ENCODE peak calls at places on chromosomes 7 and 10, in eight cellular contexts. One of them, this sample, is unnamed.
A peak's percentile ranks its signal among the peaks of the same experiment; 100 is the strongest.

GRCh38 chr7:86116-86515 is 106.3 kb upstream of the FAM20C start:
- DNase-seq in dorsolateral prefrontal cortex: no peak
- DNase-seq in heart left ventricle: no peak
- DNase-seq in lower leg skin: peak; percentile 69
- DNase-seq in PC-9: no peak
- DNase-seq in AG10803: no peak
- DNase-seq in fibroblast of the aortic adventitia: no peak
- DNase-seq in foreskin keratinocyte: no peak
- DNase-seq in this sample: no peak

GRCh38 chr10:91409069-91409868 is 875 bp upstream of the HECTD2 start:
- DNase-seq in dorsolateral prefrontal cortex: peak; percentile 64
- DNase-seq in heart left ventricle: peak; percentile 92
- DNase-seq in lower leg skin: peak; percentile 96
- DNase-seq in PC-9: peak; percentile 60
- DNase-seq in AG10803: peak; percentile 91
- DNase-seq in fibroblast of the aortic adventitia: peak; percentile 88
- DNase-seq in foreskin keratinocyte: peak; percentile 42
- DNase-seq in this sample: peak; percentile 71

GRCh38 chr10:103968441-103969391 is 1.8 kb downstream of the SLK start:
- DNase-seq in dorsolateral prefrontal cortex: no peak
- DNase-seq in heart left ventricle: no peak
- DNase-seq in lower leg skin: no peak
- DNase-seq in PC-9: no peak
- DNase-seq in AG10803: no peak
- DNase-seq in fibroblast of the aortic adventitia: peak; percentile 23
- DNase-seq in foreskin keratinocyte: no peak
- DNase-seq in this sample: no peak

GRCh38 chr10:18607503-18607902 is 43.9 kb downstream of the NSUN6 start:
- DNase-seq in dorsolateral prefrontal cortex: no peak
- DNase-seq in heart left ventricle: peak; percentile 38
- DNase-seq in lower leg skin: no peak
- DNase-seq in PC-9: peak; percentile 46
- DNase-seq in AG10803: peak; percentile 83
- DNase-seq in fibroblast of the aortic adventitia: peak; percentile 93
- DNase-seq in foreskin keratinocyte: peak; percentile 29
- DNase-seq in this sample: peak; percentile 71

GRCh38 chr7:80499350-80499955 is 12.4 kb downstream of the GNAT3 start:
- DNase-seq in dorsolateral prefrontal cortex: no peak
- DNase-seq in heart left ventricle: peak; percentile 37
- DNase-seq in lower leg skin: peak; percentile 87
- DNase-seq in PC-9: peak; percentile 82
- DNase-seq in AG10803: peak; percentile 94
- DNase-seq in fibroblast of the aortic adventitia: peak; percentile 90
- DNase-seq in foreskin keratinocyte: peak; percentile 96
- DNase-seq in this sample: peak; percentile 49

GRCh38 chr7:23349484-23350157 is 50.5 kb downstream of the MALSU1 start:
- DNase-seq in dorsolateral prefrontal cortex: no peak
- DNase-seq in heart left ventricle: no peak
- DNase-seq in lower leg skin: no peak
- DNase-seq in PC-9: no peak
- DNase-seq in AG10803: peak; percentile 63
- DNase-seq in fibroblast of the aortic adventitia: peak; percentile 89
- DNase-seq in foreskin keratinocyte: no peak
- DNase-seq in this sample: peak; percentile 73

GRCh38 chr10:73802276-73802991 is 9.0 kb downstream of the NDST2 start:
- DNase-seq in dorsolateral prefrontal cortex: no peak
- DNase-seq in heart left ventricle: no peak
- DNase-seq in lower leg skin: no peak
- DNase-seq in PC-9: no peak
- DNase-seq in AG10803: no peak
- DNase-seq in fibroblast of the aortic adventitia: no peak
- DNase-seq in foreskin keratinocyte: no peak
- DNase-seq in this sample: no peak

GRCh38 chr10:123266981-123267380 is 112.8 kb downstream of the BUB3 start:
- DNase-seq in dorsolateral prefrontal cortex: no peak
- DNase-seq in heart left ventricle: no peak
- DNase-seq in lower leg skin: no peak
- DNase-seq in PC-9: no peak
- DNase-seq in AG10803: no peak
- DNase-seq in fibroblast of the aortic adventitia: peak; percentile 57
- DNase-seq in foreskin keratinocyte: no peak
- DNase-seq in this sample: no peak

GRCh38 chr7:151782598-151783448 is 94.1 kb downstream of the PRKAG2 start:
- DNase-seq in dorsolateral prefrontal cortex: peak; percentile 44
- DNase-seq in heart left ventricle: peak; percentile 81
- DNase-seq in lower leg skin: peak; percentile 95
- DNase-seq in PC-9: peak; percentile 81
- DNase-seq in AG10803: peak; percentile 30
- DNase-seq in fibroblast of the aortic adventitia: peak; percentile 37
- DNase-seq in foreskin keratinocyte: no peak
- DNase-seq in this sample: peak; percentile 44

GRCh38 chr7:111855842-111856227 is 293.5 kb upstream of the IMMP2L start:
- DNase-seq in dorsolateral prefrontal cortex: peak; percentile 27
- DNase-seq in heart left ventricle: no peak
- DNase-seq in lower leg skin: no peak
- DNase-seq in PC-9: no peak
- DNase-seq in AG10803: peak; percentile 13
- DNase-seq in fibroblast of the aortic adventitia: peak; percentile 59
- DNase-seq in foreskin keratinocyte: no peak
- DNase-seq in this sample: no peak

GRCh38 chr7:116708861-116709260 is 36.9 kb downstream of the MET start:
- DNase-seq in dorsolateral prefrontal cortex: no peak
- DNase-seq in heart left ventricle: no peak
- DNase-seq in lower leg skin: no peak
- DNase-seq in PC-9: no peak
- DNase-seq in AG10803: no peak
- DNase-seq in fibroblast of the aortic adventitia: no peak
- DNase-seq in foreskin keratinocyte: no peak
- DNase-seq in this sample: no peak

GRCh38 chr7:29369909-29370488 is 175.4 kb downstream of the CHN2 start:
- DNase-seq in dorsolateral prefrontal cortex: no peak
- DNase-seq in heart left ventricle: no peak
- DNase-seq in lower leg skin: no peak
- DNase-seq in PC-9: no peak
- DNase-seq in AG10803: no peak
- DNase-seq in fibroblast of the aortic adventitia: peak; percentile 53
- DNase-seq in foreskin keratinocyte: no peak
- DNase-seq in this sample: no peak

GRCh38 chr7:42244828-42245227 is 7.8 kb upstream of the GLI3 start:
- DNase-seq in dorsolateral prefrontal cortex: no peak
- DNase-seq in heart left ventricle: no peak
- DNase-seq in lower leg skin: no peak
- DNase-seq in PC-9: no peak
- DNase-seq in AG10803: peak; percentile 88
- DNase-seq in fibroblast of the aortic adventitia: peak; percentile 86
- DNase-seq in foreskin keratinocyte: no peak
- DNase-seq in this sample: peak; percentile 29

GRCh38 chr10:5975641-5976473 is 1.5 kb downstream of the IL15RA start:
- DNase-seq in dorsolateral prefrontal cortex: no peak
- DNase-seq in heart left ventricle: peak; percentile 50
- DNase-seq in lower leg skin: peak; percentile 90
- DNase-seq in PC-9: no peak
- DNase-seq in AG10803: peak; percentile 54
- DNase-seq in fibroblast of the aortic adventitia: peak; percentile 45
- DNase-seq in foreskin keratinocyte: no peak
- DNase-seq in this sample: peak; percentile 13

GRCh38 chr10:88041243-88042161 is 178.1 kb downstream of the PTEN start:
- DNase-seq in dorsolateral prefrontal cortex: no peak
- DNase-seq in heart left ventricle: no peak
- DNase-seq in lower leg skin: no peak
- DNase-seq in PC-9: no peak
- DNase-seq in AG10803: peak; percentile 63
- DNase-seq in fibroblast of the aortic adventitia: peak; percentile 64
- DNase-seq in foreskin keratinocyte: no peak
- DNase-seq in this sample: no peak

GRCh38 chr10:90964781-90965462 is 44.0 kb upstream of the ANKRD1 start:
- DNase-seq in dorsolateral prefrontal cortex: no peak
- DNase-seq in heart left ventricle: peak; percentile 38
- DNase-seq in lower leg skin: no peak
- DNase-seq in PC-9: no peak
- DNase-seq in AG10803: peak; percentile 33
- DNase-seq in fibroblast of the aortic adventitia: peak; percentile 64
- DNase-seq in foreskin keratinocyte: no peak
- DNase-seq in this sample: no peak

GRCh38 chr7:148148456-148148855 is 442.1 kb upstream of the C7orf33 start:
- DNase-seq in dorsolateral prefrontal cortex: no peak
- DNase-seq in heart left ventricle: no peak
- DNase-seq in lower leg skin: no peak
- DNase-seq in PC-9: no peak
- DNase-seq in AG10803: no peak
- DNase-seq in fibroblast of the aortic adventitia: no peak
- DNase-seq in foreskin keratinocyte: no peak
- DNase-seq in this sample: no peak

GRCh38 chr7:46949270-46949931 is 632.5 kb downstream of the TNS3 start:
- DNase-seq in dorsolateral prefrontal cortex: no peak
- DNase-seq in heart left ventricle: no peak
- DNase-seq in lower leg skin: no peak
- DNase-seq in PC-9: no peak
- DNase-seq in AG10803: no peak
- DNase-seq in fibroblast of the aortic adventitia: no peak
- DNase-seq in foreskin keratinocyte: no peak
- DNase-seq in this sample: no peak

GRCh38 chr10:1715821-1716220 is 21.5 kb downstream of the ADARB2 start:
- DNase-seq in dorsolateral prefrontal cortex: peak; percentile 34
- DNase-seq in heart left ventricle: no peak
- DNase-seq in lower leg skin: no peak
- DNase-seq in PC-9: no peak
- DNase-seq in AG10803: no peak
- DNase-seq in fibroblast of the aortic adventitia: no peak
- DNase-seq in foreskin keratinocyte: peak; percentile 92
- DNase-seq in this sample: peak; percentile 49

GRCh38 chr7:105013818-105014724 is at the start of gene KMT2E:
- DNase-seq in dorsolateral prefrontal cortex: peak; percentile 84
- DNase-seq in heart left ventricle: peak; percentile 94
- DNase-seq in lower leg skin: peak; percentile 98
- DNase-seq in PC-9: peak; percentile 92
- DNase-seq in AG10803: peak; percentile 83
- DNase-seq in fibroblast of the aortic adventitia: peak; percentile 81
- DNase-seq in foreskin keratinocyte: no peak
- DNase-seq in this sample: peak; percentile 69
- TF ChIP-seq CTCF in dorsolateral prefrontal cortex: peak; percentile 15
- TF ChIP-seq CTCF in heart left ventricle: peak; percentile 10
- TF ChIP-seq CTCF in lower leg skin: no peak
- TF ChIP-seq CTCF in PC-9: no peak
- TF ChIP-seq CTCF in AG10803: no peak
- TF ChIP-seq CTCF in fibroblast of the aortic adventitia: no peak
- TF ChIP-seq CTCF in foreskin keratinocyte: no peak
- TF ChIP-seq CTCF in this sample: peak; percentile 5

DNA sequence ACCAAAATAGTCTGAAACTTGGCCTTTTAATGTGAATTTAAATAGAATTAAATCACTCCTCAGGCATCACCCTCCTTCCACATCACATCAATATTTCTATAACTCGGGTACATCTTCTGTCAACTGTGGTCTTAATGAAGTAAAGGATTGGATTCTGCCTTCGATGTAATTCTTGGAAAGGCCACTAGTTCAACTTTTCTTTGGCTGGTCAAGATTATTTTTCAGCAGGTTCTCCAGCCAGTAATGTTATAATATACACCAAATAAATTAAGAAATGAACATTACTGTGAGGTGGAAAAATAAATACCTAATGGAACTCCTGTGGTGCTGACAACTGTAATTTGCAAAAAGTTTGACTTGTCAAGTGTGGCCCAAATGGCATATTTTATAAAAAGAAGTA is 9.7 kb upstream of the SLC16A9 start:
- DNase-seq in dorsolateral prefrontal cortex: no peak
- DNase-seq in heart left ventricle: no peak
- DNase-seq in lower leg skin: no peak
- DNase-seq in PC-9: no peak
- DNase-seq in AG10803: no peak
- DNase-seq in fibroblast of the aortic adventitia: no peak
- DNase-seq in foreskin keratinocyte: no peak
- DNase-seq in this sample: no peak
- TF ChIP-seq CTCF in dorsolateral prefrontal cortex: no peak
- TF ChIP-seq CTCF in heart left ventricle: peak; percentile 6
- TF ChIP-seq CTCF in lower leg skin: no peak
- TF ChIP-seq CTCF in PC-9: peak; percentile 42
- TF ChIP-seq CTCF in AG10803: no peak
- TF ChIP-seq CTCF in fibroblast of the aortic adventitia: peak; percentile 33
- TF ChIP-seq CTCF in foreskin keratinocyte: peak; percentile 14
- TF ChIP-seq CTCF in this sample: no peak

GRCh38 chr10:110498087-110498981 is 627 bp downstream of the DUSP5 start:
- DNase-seq in dorsolateral prefrontal cortex: peak; percentile 10
- DNase-seq in heart left ventricle: peak; percentile 77
- DNase-seq in lower leg skin: peak; percentile 90
- DNase-seq in PC-9: peak; percentile 31
- DNase-seq in AG10803: peak; percentile 70
- DNase-seq in fibroblast of the aortic adventitia: peak; percentile 59
- DNase-seq in foreskin keratinocyte: no peak
- DNase-seq in this sample: no peak
- TF ChIP-seq CTCF in dorsolateral prefrontal cortex: no peak
- TF ChIP-seq CTCF in heart left ventricle: no peak
- TF ChIP-seq CTCF in lower leg skin: no peak
- TF ChIP-seq CTCF in PC-9: no peak
- TF ChIP-seq CTCF in AG10803: no peak
- TF ChIP-seq CTCF in fibroblast of the aortic adventitia: no peak
- TF ChIP-seq CTCF in foreskin keratinocyte: peak; percentile 3
- TF ChIP-seq CTCF in this sample: peak; percentile 16

GRCh38 chr10:102233997-102234396 is 7.3 kb downstream of the PITX3 start:
- DNase-seq in dorsolateral prefrontal cortex: no peak
- DNase-seq in heart left ventricle: no peak
- DNase-seq in lower leg skin: peak; percentile 52
- DNase-seq in PC-9: no peak
- DNase-seq in AG10803: no peak
- DNase-seq in fibroblast of the aortic adventitia: no peak
- DNase-seq in foreskin keratinocyte: no peak
- DNase-seq in this sample: no peak

GRCh38 chr10:102230264-102230860 is 4.3 kb downstream of the ELOVL3 start:
- DNase-seq in dorsolateral prefrontal cortex: no peak
- DNase-seq in heart left ventricle: peak; percentile 61
- DNase-seq in lower leg skin: peak; percentile 88
- DNase-seq in PC-9: peak; percentile 64
- DNase-seq in AG10803: no peak
- DNase-seq in fibroblast of the aortic adventitia: peak; percentile 50
- DNase-seq in foreskin keratinocyte: no peak
- DNase-seq in this sample: peak; percentile 67

GRCh38 chr10:102229810-102230263 is 3.7 kb downstream of the ELOVL3 start:
- DNase-seq in dorsolateral prefrontal cortex: peak; percentile 78
- DNase-seq in heart left ventricle: peak; percentile 83
- DNase-seq in lower leg skin: peak; percentile 95
- DNase-seq in PC-9: peak; percentile 77
- DNase-seq in AG10803: peak; percentile 56
- DNase-seq in fibroblast of the aortic adventitia: peak; percentile 76
- DNase-seq in foreskin keratinocyte: no peak
- DNase-seq in this sample: peak; percentile 88

GRCh38 chr10:102231357-102232318 is 5.5 kb downstream of the ELOVL3 start:
- DNase-seq in dorsolateral prefrontal cortex: no peak
- DNase-seq in heart left ventricle: peak; percentile 59
- DNase-seq in lower leg skin: peak; percentile 79
- DNase-seq in PC-9: peak; percentile 61
- DNase-seq in AG10803: no peak
- DNase-seq in fibroblast of the aortic adventitia: no peak
- DNase-seq in foreskin keratinocyte: no peak
- DNase-seq in this sample: peak; percentile 73

DNA sequence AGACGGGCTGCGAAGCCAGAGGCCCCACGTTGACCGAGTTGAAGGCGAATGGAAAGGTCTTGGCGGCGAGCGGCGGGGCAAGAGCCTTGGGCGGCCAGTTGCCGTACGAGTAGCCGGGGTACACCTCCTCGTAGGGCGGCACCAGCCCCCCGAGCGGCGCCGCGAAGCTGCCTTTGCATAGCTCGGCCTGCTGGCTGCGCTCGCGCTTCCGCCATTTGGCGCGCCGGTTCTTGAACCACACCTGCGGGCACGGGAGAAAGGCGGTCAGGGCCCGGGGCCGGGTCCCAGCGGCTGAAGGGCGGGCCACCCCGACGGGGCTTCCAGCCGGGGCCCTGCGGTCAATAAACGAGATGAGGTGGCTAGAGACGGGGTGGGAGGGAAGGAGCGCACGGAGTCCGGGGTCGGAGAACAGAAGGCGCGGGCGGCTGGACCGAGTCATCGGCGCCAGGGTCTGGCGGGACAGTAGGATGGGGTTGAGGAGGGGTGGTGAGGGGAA is 4.8 kb downstream of the ELOVL3 start:
- DNase-seq in dorsolateral prefrontal cortex: no peak
- DNase-seq in heart left ventricle: peak; percentile 55
- DNase-seq in lower leg skin: peak; percentile 88
- DNase-seq in PC-9: peak; percentile 47
- DNase-seq in AG10803: no peak
- DNase-seq in fibroblast of the aortic adventitia: no peak
- DNase-seq in foreskin keratinocyte: no peak
- DNase-seq in this sample: no peak
- TF ChIP-seq CTCF in dorsolateral prefrontal cortex: no peak
- TF ChIP-seq CTCF in heart left ventricle: peak; percentile 16
- TF ChIP-seq CTCF in lower leg skin: no peak
- TF ChIP-seq CTCF in PC-9: no peak
- TF ChIP-seq CTCF in AG10803: peak; percentile 27
- TF ChIP-seq CTCF in fibroblast of the aortic adventitia: peak; percentile 22
- TF ChIP-seq CTCF in foreskin keratinocyte: peak; percentile 58
- TF ChIP-seq CTCF in this sample: peak; percentile 37